ENCODE peak calls at places on chromosome 11, in eight cellular contexts. K is tibial nerve, R is brain microvascular endothelial cell, Z is H1, D is keratinocyte, W is epithelial cell of prostate, M is fibroblast of lung, V is GM23248. Q is an unnamed sample.
A peak's percentile ranks its signal among the peaks of the same experiment; 100 is the strongest.

GRCh38 chr11:35236667-35237003 is 97.7 kb downstream of the CD44 start:
- DNase-seq in K (no peak), R (peak; percentile 65), Z (no peak), D (no peak), W (peak; percentile 24), M (peak; percentile 86), V (peak; percentile 80), Q (no peak)

GRCh38 chr11:114483929-114484328 is 44.7 kb downstream of the REXO2 start:
- DNase-seq in K (no peak), R (no peak), Z (no peak), D (no peak), W (no peak), M (peak; percentile 12), V (no peak), Q (no peak)

GRCh38 chr11:76007179-76007578 is 192.2 kb downstream of the UVRAG start:
- DNase-seq in K (no peak), R (no peak), Z (no peak), D (no peak), W (no peak), M (peak; percentile 86), V (peak; percentile 18), Q (no peak)

GRCh38 chr11:65439331-65440181 is 17.0 kb downstream of the NEAT1 start:
- DNase-seq in K (no peak), R (peak; percentile 34), Z (no peak), D (no peak), W (no peak), M (peak; percentile 36), V (peak; percentile 58), Q (no peak)

GRCh38 chr11:17693531-17693930 is 25.8 kb upstream of the MYOD1 start:
- DNase-seq in K (no peak), R (no peak), Z (no peak), D (no peak), W (no peak), M (no peak), V (no peak), Q (no peak)

GRCh38 chr11:14443642-14444041 is 56.0 kb downstream of the COPB1 start:
- DNase-seq in K (no peak), R (peak; percentile 72), Z (no peak), D (no peak), W (peak; percentile 18), M (peak; percentile 64), V (peak; percentile 57), Q (peak; percentile 64)

GRCh38 chr11:30445056-30445455 is 122.2 kb downstream of the ARL14EP start:
- DNase-seq in K (no peak), R (no peak), Z (no peak), D (no peak), W (no peak), M (no peak), V (no peak), Q (no peak)

GRCh38 chr11:120181446-120181992 is 29.3 kb upstream of the OAF start:
- DNase-seq in K (peak; percentile 4), R (no peak), Z (no peak), D (no peak), W (no peak), M (no peak), V (no peak), Q (no peak)

GRCh38 chr11:61498767-61499341 is 9.7 kb upstream of the LRRC10B start:
- DNase-seq in K (no peak), R (no peak), Z (no peak), D (no peak), W (no peak), M (no peak), V (no peak), Q (no peak)

GRCh38 chr11:68015467-68015866 is 5.3 kb downstream of the ALDH3B1 start:
- DNase-seq in K (no peak), R (no peak), Z (no peak), D (no peak), W (no peak), M (no peak), V (no peak), Q (no peak)

GRCh38 chr11:68014966-68015447 is 4.9 kb downstream of the ALDH3B1 start:
- DNase-seq in K (no peak), R (no peak), Z (no peak), D (no peak), W (no peak), M (no peak), V (no peak), Q (no peak)

GRCh38 chr11:68017858-68018729 is 8.0 kb downstream of the ALDH3B1 start:
- DNase-seq in K (no peak), R (no peak), Z (no peak), D (no peak), W (no peak), M (no peak), V (no peak), Q (no peak)

GRCh38 chr11:68016904-68017817 is 7.0 kb downstream of the ALDH3B1 start:
- DNase-seq in K (no peak), R (no peak), Z (no peak), D (no peak), W (no peak), M (no peak), V (no peak), Q (no peak)

DNA sequence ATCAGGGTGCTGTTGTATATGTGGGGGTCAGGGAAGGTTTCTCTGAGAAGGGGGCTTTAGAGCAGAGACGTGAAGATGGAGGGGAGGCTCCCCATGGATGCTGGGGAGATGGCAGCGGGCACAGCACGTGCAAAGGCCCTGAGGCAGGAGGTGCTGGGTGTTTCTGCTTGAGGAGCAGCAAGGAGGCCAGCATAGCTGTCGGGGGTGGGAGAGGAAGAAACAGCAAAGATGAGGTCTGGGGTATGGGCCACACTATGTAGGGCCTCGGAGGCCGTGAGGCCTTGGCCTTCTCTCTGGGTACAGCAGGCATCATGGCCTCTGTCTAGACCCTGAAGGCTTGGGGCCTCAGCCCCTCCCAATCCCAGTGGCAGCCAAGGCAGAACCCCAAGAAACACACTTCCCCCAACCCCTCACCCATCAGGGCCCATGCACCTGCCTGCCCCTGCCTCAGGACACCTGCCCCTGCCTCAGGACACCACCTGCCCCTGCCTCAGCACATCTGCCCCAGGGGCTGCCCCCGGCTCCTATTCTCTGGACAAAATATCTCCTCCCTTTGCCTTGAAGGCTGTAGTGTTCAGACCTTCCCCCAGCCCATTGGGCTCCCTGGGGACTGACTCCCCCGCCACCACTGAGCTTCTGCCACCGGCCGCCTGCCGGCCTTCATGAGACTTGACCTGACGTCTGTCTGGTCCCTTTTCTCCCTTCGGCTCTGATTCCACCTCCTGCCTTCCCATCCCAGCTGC is 6.2 kb downstream of the ALDH3B1 start:
- DNase-seq in K (no peak), R (no peak), Z (no peak), D (no peak), W (no peak), M (no peak), V (peak; percentile 40), Q (no peak)
- H3K27ac ChIP-seq in K (peak overlapping the region; percentile 57), R (no peak overlapping the region), Z (no peak overlapping the region), D (no peak overlapping the region), W (no peak overlapping the region), M (no peak overlapping the region), V (no peak overlapping the region), Q (no peak overlapping the region)

GRCh38 chr11:12829131-12829530 is 154.9 kb downstream of the TEAD1 start:
- DNase-seq in K (no peak), R (no peak), Z (no peak), D (no peak), W (no peak), M (no peak), V (no peak), Q (no peak)
- H3K27ac ChIP-seq in K (peak overlapping the region; percentile 69), R (peak overlapping the region; percentile 45), Z (peak overlapping the region; percentile 16), D (no peak overlapping the region), W (no peak overlapping the region), M (peak overlapping the region; percentile 0), V (peak overlapping the region; percentile 51), Q (peak overlapping the region; percentile 43)

GRCh38 chr11:72026029-72026428 is 27.3 kb downstream of the IL18BP start:
- DNase-seq in K (no peak), R (no peak), Z (no peak), D (no peak), W (no peak), M (no peak), V (peak; percentile 44), Q (no peak)
- H3K27ac ChIP-seq in K (no peak overlapping the region), R (no peak overlapping the region), Z (no peak overlapping the region), D (no peak overlapping the region), W (peak overlapping the region; percentile 55), M (peak overlapping the region; percentile 77), V (peak overlapping the region; percentile 95), Q (no peak overlapping the region)

GRCh38 chr11:10693509-10694071 is at the start of gene IRAG1:
- DNase-seq in K (no peak), R (peak; percentile 52), Z (no peak), D (no peak), W (no peak), M (peak; percentile 72), V (peak; percentile 77), Q (no peak)
- H3K27ac ChIP-seq in K (peak within 1 kb of the TSS; percentile 31), R (peak within 1 kb of the TSS; percentile 17), Z (no peak within 1 kb of the TSS), D (no peak within 1 kb of the TSS), W (no peak within 1 kb of the TSS), M (peak within 1 kb of the TSS; percentile 87), V (peak within 1 kb of the TSS; percentile 51), Q (no peak within 1 kb of the TSS)

GRCh38 chr11:110059706-110060430 is 33.3 kb upstream of the ZC3H12C start:
- DNase-seq in K (no peak), R (no peak), Z (no peak), D (no peak), W (no peak), M (peak; percentile 72), V (peak; percentile 78), Q (no peak)
- H3K27ac ChIP-seq in K (peak overlapping the region; percentile 23), R (no peak overlapping the region), Z (no peak overlapping the region), D (peak overlapping the region; percentile 25), W (no peak overlapping the region), M (no peak overlapping the region), V (peak overlapping the region; percentile 69), Q (peak overlapping the region; percentile 35)

GRCh38 chr11:130693543-130693942 is 222.7 kb downstream of the SNX19 start:
- DNase-seq in K (no peak), R (no peak), Z (no peak), D (no peak), W (no peak), M (no peak), V (no peak), Q (no peak)

GRCh38 chr11:130692220-130692619 is 224.1 kb downstream of the SNX19 start:
- DNase-seq in K (no peak), R (no peak), Z (no peak), D (no peak), W (no peak), M (no peak), V (no peak), Q (no peak)

GRCh38 chr11:130691581-130691980 is 224.7 kb downstream of the SNX19 start:
- DNase-seq in K (no peak), R (no peak), Z (no peak), D (no peak), W (no peak), M (peak; percentile 37), V (no peak), Q (no peak)

DNA sequence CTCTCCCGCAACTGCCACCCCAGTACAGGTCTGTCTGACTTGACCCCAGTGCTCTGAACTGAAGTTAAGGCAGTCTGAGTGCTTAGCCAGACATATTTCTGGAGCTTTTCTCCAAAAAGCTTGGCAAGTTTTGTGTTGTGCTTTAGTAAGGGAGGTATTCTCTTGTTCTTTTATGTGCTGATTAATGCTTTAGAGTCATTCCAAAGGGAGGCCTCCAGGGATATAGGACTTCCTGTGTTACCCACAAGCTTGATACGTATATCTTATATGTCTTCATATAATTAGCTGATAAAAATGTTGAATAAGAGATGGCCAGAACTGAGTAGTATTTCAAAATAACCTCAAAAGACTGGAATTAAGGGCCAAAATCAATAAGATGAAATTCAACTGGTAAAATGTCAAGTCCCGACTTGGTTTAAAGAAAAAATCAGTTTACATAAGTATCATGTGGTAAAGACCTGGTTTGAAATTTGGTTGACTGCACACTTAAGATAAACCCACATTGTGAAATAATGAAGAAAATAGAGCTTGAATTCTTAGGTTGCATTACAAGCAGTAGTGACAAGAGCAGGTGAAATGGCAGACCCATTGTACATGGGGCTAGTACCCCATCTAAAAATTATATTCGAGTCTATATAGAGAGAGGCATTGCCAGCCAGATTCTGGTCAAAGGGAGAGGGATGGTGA is 226.9 kb downstream of the SNX19 start:
- DNase-seq in K (no peak), R (peak; percentile 44), Z (no peak), D (peak; percentile 7), W (no peak), M (peak; percentile 73), V (no peak), Q (no peak)
- H3K27ac ChIP-seq in K (no peak overlapping the region), R (no peak overlapping the region), Z (no peak overlapping the region), D (no peak overlapping the region), W (peak overlapping the region; percentile 29), M (no peak overlapping the region), V (no peak overlapping the region), Q (no peak overlapping the region)

Q was measured in mammary epithelial cell.